ENCODE peak calls at places on chromosome 3, in eight cellular contexts. K is tibial nerve, P is HepG2, O is SJSA1, T is Peyer's patch, W is stomach, N is GM23248, D is AG04450. V is an unnamed sample.

GRCh38 chr3:45227946-45228345 is 1.9 kb upstream of the TMEM158 start:
- DNase-seq in K (no peak), P (no peak), O (no peak), T (no peak), W (no peak), N (no peak), D (no peak), V (no peak)

GRCh38 chr3:30687930-30688570 is 81.6 kb downstream of the TGFBR2 start:
- DNase-seq in K (no peak), P (no peak), O (no peak), T (no peak), W (no peak), N (no peak), D (no peak), V (no peak)

GRCh38 chr3:53498993-53499641 is 4.7 kb downstream of the CACNA1D start:
- DNase-seq in K (no peak), P (peak), O (no peak), T (no peak), W (no peak), N (no peak), D (no peak), V (no peak)

GRCh38 chr3:38121832-38122461 is 15.0 kb downstream of the ACAA1 start:
- DNase-seq in K (no peak), P (no peak), O (no peak), T (no peak), W (peak), N (no peak), D (no peak), V (no peak)

GRCh38 chr3:58019343-58019742 is 11.1 kb downstream of the FLNB start:
- DNase-seq in K (no peak), P (no peak), O (no peak), T (no peak), W (no peak), N (no peak), D (no peak), V (no peak)

GRCh38 chr3:173916799-173917198 is 519.3 kb downstream of the NLGN1 start:
- DNase-seq in K (no peak), P (no peak), O (no peak), T (no peak), W (no peak), N (no peak), D (no peak), V (no peak)

GRCh38 chr3:101619734-101620133 is 45.8 kb downstream of the PCNP start:
- DNase-seq in K (no peak), P (no peak), O (no peak), T (no peak), W (no peak), N (no peak), D (no peak), V (no peak)

GRCh38 chr3:181230258-181230657 is 240.7 kb upstream of the DNAJC19 start:
- DNase-seq in K (no peak), P (no peak), O (no peak), T (no peak), W (no peak), N (no peak), D (no peak), V (no peak)

GRCh38 chr3:111070772-111071256 is 802 bp upstream of the NECTIN3 start:
- DNase-seq in K (no peak), P (peak), O (no peak), T (no peak), W (no peak), N (peak), D (no peak), V (peak)

GRCh38 chr3:192246847-192247520 is 480.4 kb downstream of the FGF12 start:
- DNase-seq in K (no peak), P (no peak), O (no peak), T (no peak), W (no peak), N (no peak), D (no peak), V (no peak)

GRCh38 chr3:69712933-69713332 is 26.3 kb upstream of the MITF start:
- DNase-seq in K (no peak), P (no peak), O (no peak), T (no peak), W (no peak), N (no peak), D (no peak), V (no peak)

GRCh38 chr3:162525052-162525451 is 1028.4 kb downstream of the OTOL1 start:
- DNase-seq in K (peak), P (no peak), O (no peak), T (no peak), W (no peak), N (peak), D (peak), V (no peak)

GRCh38 chr3:101383156-101383575 is 62.8 kb upstream of the IMPG2 start:
- DNase-seq in K (no peak), P (no peak), O (no peak), T (no peak), W (no peak), N (no peak), D (peak), V (no peak)

GRCh38 chr3:51622402-51622801 is 48.6 kb upstream of the TEX264 start:
- DNase-seq in K (no peak), P (no peak), O (no peak), T (no peak), W (no peak), N (peak), D (no peak), V (no peak)
- H3K27ac ChIP-seq in K (no peak), P (peak), O (no peak), T (no peak), W (peak), N (peak), D (peak), V (no peak)

GRCh38 chr3:50318163-50318562 is 4.4 kb downstream of the HYAL2 start:
- DNase-seq in K (no peak), P (no peak), O (no peak), T (no peak), W (no peak), N (no peak), D (no peak), V (no peak)

GRCh38 chr3:50316657-50317242 is 5.8 kb downstream of the HYAL2 start:
- DNase-seq in K (no peak), P (no peak), O (no peak), T (no peak), W (peak), N (no peak), D (no peak), V (no peak)

GRCh38 chr3:50319181-50319871 is 3.2 kb downstream of the HYAL2 start:
- DNase-seq in K (no peak), P (no peak), O (no peak), T (no peak), W (no peak), N (no peak), D (no peak), V (no peak)

GRCh38 chr3:50318615-50319014 is 3.9 kb downstream of the HYAL2 start:
- DNase-seq in K (no peak), P (no peak), O (no peak), T (no peak), W (no peak), N (no peak), D (no peak), V (no peak)

DNA sequence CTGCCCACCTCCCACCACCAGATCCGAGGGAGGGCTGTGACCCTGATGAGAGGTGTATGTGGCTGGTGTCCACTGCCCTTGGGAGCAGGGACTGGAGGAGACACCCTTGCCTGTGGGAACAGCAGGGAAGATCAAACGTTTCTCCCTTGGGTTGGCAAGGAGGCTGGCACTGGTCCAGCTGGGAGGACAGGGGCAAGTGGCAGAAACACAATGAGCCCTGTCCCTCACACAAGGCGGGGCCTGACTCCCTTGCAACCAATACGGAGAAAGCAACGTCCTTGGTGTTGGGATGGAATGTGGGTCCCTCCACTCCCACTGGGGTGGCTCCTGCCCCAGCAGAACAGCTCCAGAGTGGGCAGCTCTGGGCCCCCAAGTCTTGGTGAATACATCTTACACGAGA is 5.2 kb downstream of the HYAL2 start:
- DNase-seq in K (no peak), P (no peak), O (no peak), T (no peak), W (peak), N (no peak), D (no peak), V (no peak)
- H3K27ac ChIP-seq in K (no peak), P (no peak), O (no peak), T (peak), W (peak), N (no peak), D (no peak), V (no peak)

DNA sequence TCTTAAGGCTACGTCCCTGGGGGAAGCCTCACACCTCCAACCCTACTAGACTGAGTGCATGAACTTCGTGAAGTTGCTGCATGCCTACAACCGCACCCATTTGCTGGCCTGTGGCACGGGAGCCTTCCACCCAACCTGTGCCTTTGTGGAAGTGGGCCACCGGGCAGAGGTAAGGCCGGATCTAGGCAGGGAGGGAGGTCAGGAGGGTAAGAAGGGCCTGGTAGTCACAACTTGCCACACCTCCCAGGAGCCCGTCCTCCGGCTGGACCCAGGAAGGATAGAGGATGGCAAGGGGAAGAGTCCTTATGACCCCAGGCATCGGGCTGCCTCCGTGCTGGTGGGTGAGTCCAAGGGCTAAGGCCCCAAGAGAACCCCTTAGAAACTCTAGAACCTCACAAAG is 1.9 kb downstream of the SEMA3B start:
- DNase-seq in K (no peak), P (no peak), O (no peak), T (no peak), W (no peak), N (no peak), D (no peak), V (no peak)
- H3K27ac ChIP-seq in K (peak), P (peak), O (no peak), T (no peak), W (peak), N (no peak), D (no peak), V (peak)

GRCh38 chr3:184166671-184167070 is 8.0 kb upstream of the AP2M1 start:
- DNase-seq in K (no peak), P (no peak), O (no peak), T (no peak), W (no peak), N (no peak), D (no peak), V (no peak)

GRCh38 chr3:184169896-184170875 is 4.5 kb upstream of the AP2M1 start:
- DNase-seq in K (no peak), P (no peak), O (no peak), T (no peak), W (no peak), N (no peak), D (no peak), V (no peak)

GRCh38 chr3:184165548-184165947 is 9.1 kb upstream of the AP2M1 start:
- DNase-seq in K (no peak), P (no peak), O (no peak), T (no peak), W (no peak), N (no peak), D (no peak), V (no peak)

GRCh38 chr3:184168363-184169120 is 6.1 kb upstream of the AP2M1 start:
- DNase-seq in K (no peak), P (no peak), O (peak), T (no peak), W (no peak), N (peak), D (no peak), V (no peak)

DNA sequence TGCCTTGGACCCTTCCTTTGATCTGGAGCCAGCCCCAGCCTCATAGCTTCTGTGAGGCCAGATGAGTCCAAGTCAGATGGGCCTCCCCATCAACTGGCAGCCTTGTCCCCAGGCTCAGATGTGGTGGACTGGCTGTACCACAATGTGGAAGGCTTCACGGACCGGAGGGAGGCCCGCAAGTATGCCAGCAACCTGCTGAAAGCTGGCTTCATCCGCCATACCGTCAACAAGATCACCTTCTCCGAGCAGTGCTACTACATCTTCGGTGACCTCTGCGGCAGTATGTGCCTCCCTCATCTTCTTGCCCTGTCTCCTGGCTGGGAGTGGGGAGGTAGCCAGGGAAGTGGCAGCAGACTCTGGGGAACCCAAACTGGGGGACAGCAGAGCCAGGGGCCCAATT is 6.9 kb upstream of the AP2M1 start:
- DNase-seq in K (no peak), P (no peak), O (no peak), T (no peak), W (no peak), N (no peak), D (no peak), V (no peak)
- H3K27ac ChIP-seq in K (no peak), P (no peak), O (no peak), T (no peak), W (no peak), N (peak), D (peak), V (no peak)

GRCh38 chr3:42190701-42191442 is 75.1 kb downstream of the CCK start:
- DNase-seq in K (peak), P (peak), O (peak), T (peak), W (peak), N (peak), D (no peak), V (peak)
- H3K27ac ChIP-seq in K (no peak), P (no peak), O (no peak), T (no peak), W (peak), N (no peak), D (no peak), V (no peak)

GRCh38 chr3:129122697-129123055 is 1.1 kb upstream of the RAB43 start:
- DNase-seq in K (no peak), P (no peak), O (no peak), T (no peak), W (peak), N (peak), D (no peak), V (no peak)
- H3K27ac ChIP-seq in K (peak), P (peak), O (no peak), T (peak), W (peak), N (no peak), D (peak), V (peak)

GRCh38 chr3:132654190-132654589 is 5.4 kb downstream of the ACAD11 start:
- DNase-seq in K (no peak), P (no peak), O (no peak), T (no peak), W (no peak), N (no peak), D (no peak), V (no peak)

GRCh38 chr3:132645058-132645457 is 14.6 kb downstream of the ACAD11 start:
- DNase-seq in K (no peak), P (no peak), O (no peak), T (no peak), W (no peak), N (no peak), D (no peak), V (no peak)

GRCh38 chr3:132652640-132653270 is 6.9 kb downstream of the ACAD11 start:
- DNase-seq in K (no peak), P (no peak), O (no peak), T (no peak), W (no peak), N (peak), D (no peak), V (no peak)

GRCh38 chr3:132655471-132655870 is 4.1 kb downstream of the ACAD11 start:
- DNase-seq in K (no peak), P (no peak), O (no peak), T (no peak), W (no peak), N (no peak), D (no peak), V (no peak)

GRCh38 chr3:132650153-132650552 is 9.5 kb downstream of the ACAD11 start:
- DNase-seq in K (no peak), P (no peak), O (no peak), T (no peak), W (no peak), N (no peak), D (no peak), V (no peak)
- H3K27ac ChIP-seq in K (no peak), P (no peak), O (no peak), T (no peak), W (no peak), N (no peak), D (no peak), V (no peak)

DNA sequence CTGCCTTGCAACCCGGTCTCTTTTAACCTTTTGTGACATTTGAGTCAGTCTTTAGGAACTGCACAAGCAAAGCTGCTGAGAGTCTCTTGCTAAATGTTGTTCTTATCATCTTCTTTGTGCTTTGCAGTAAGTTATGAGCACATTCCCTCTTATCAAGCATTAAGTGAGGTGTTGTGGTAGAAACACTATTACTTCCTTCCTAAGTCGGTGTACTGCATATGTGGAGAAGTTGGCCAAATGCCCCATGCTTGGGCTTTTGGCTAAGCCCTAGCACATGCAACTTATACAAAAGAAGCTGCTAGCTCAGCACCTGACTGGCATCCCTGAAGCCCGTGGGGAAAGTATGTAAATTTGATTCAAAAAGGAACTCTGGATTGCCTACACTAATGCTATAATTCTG is 136.5 kb upstream of the RBMS3 start:
- DNase-seq in K (no peak), P (no peak), O (no peak), T (no peak), W (no peak), N (no peak), D (no peak), V (no peak)
- H3K27ac ChIP-seq in K (no peak), P (no peak), O (no peak), T (no peak), W (no peak), N (no peak), D (no peak), V (no peak)

V was measured in substantia nigra.